ENCODE peak calls at places on chromosomes 3 and 15, in six cellular contexts. F, C, X, G, H and E are unnamed samples.

GRCh38 chr3:117788499-117788898 is 1078.9 kb downstream of the TUSC7 start:
- DNase-seq in F (no peak), C (no peak), X (no peak), G (no peak), H (no peak), E (no peak)

GRCh38 chr3:136068708-136069107 is 103.2 kb downstream of the PPP2R3A start:
- DNase-seq in F (peak; percentile 69), C (no peak), X (no peak), G (no peak), H (no peak), E (no peak)

GRCh38 chr15:50003786-50004334 is 115.2 kb downstream of the ATP8B4 start:
- DNase-seq in F (peak; percentile 94), C (peak; percentile 88), X (peak; percentile 75), G (peak; percentile 29), H (peak; percentile 92), E (no peak)

GRCh38 chr3:52136513-52136912 is 17.7 kb downstream of the POC1A start:
- DNase-seq in F (no peak), C (peak; percentile 67), X (no peak), G (no peak), H (no peak), E (no peak)

GRCh38 chr15:69979269-69979668 is 118.4 kb downstream of the TLE3 start:
- DNase-seq in F (peak; percentile 42), C (no peak), X (peak; percentile 26), G (no peak), H (peak; percentile 62), E (no peak)

GRCh38 chr15:63517614-63518013 is 13.2 kb downstream of the USP3 start:
- DNase-seq in F (no peak), C (no peak), X (no peak), G (no peak), H (no peak), E (no peak)

GRCh38 chr3:149936812-149937230 is 33.9 kb downstream of the PFN2 start:
- DNase-seq in F (peak; percentile 75), C (no peak), X (peak; percentile 51), G (peak; percentile 11), H (peak; percentile 56), E (no peak)

GRCh38 chr15:49323207-49323606 is 99.8 kb upstream of the FGF7 start:
- DNase-seq in F (no peak), C (no peak), X (no peak), G (no peak), H (no peak), E (no peak)

GRCh38 chr15:78448441-78449219 is 10.6 kb downstream of the IREB2 start:
- DNase-seq in F (no peak), C (no peak), X (no peak), G (no peak), H (no peak), E (no peak)

GRCh38 chr15:40436892-40437753 is 3.6 kb upstream of the BAHD1 start:
- DNase-seq in F (no peak), C (peak; percentile 35), X (peak; percentile 12), G (no peak), H (no peak), E (no peak)

GRCh38 chr3:2657971-2658370 is 452.2 kb downstream of the IL5RA start:
- DNase-seq in F (no peak), C (no peak), X (no peak), G (no peak), H (no peak), E (no peak)

GRCh38 chr3:102089904-102090492 is 240.7 kb downstream of the NFKBIZ start:
- DNase-seq in F (peak; percentile 81), C (no peak), X (no peak), G (no peak), H (peak; percentile 91), E (no peak)

GRCh38 chr15:97904196-97904572 is 56.3 kb upstream of the ARRDC4 start:
- DNase-seq in F (peak; percentile 56), C (peak; percentile 83), X (peak; percentile 49), G (no peak), H (peak; percentile 71), E (no peak)

GRCh38 chr3:139534992-139535879 is 4.3 kb downstream of the RBP1 start:
- DNase-seq in F (peak; percentile 36), C (peak; percentile 70), X (no peak), G (no peak), H (no peak), E (no peak)

GRCh38 chr15:58926823-58927222 is 6.7 kb downstream of the SLTM start:
- DNase-seq in F (no peak), C (no peak), X (no peak), G (no peak), H (no peak), E (no peak)

GRCh38 chr3:150370129-150370602 is 37.9 kb upstream of the TSC22D2 start:
- DNase-seq in F (peak; percentile 98), C (no peak), X (no peak), G (no peak), H (peak; percentile 95), E (no peak)

GRCh38 chr3:195583831-195584542 is at the start of gene APOD:
- DNase-seq in F (peak; percentile 75), C (peak; percentile 91), X (peak; percentile 16), G (no peak), H (peak; percentile 25), E (no peak)

GRCh38 chr3:183895296-183895695 is 10.6 kb upstream of the PARL start:
- DNase-seq in F (peak; percentile 72), C (no peak), X (peak; percentile 37), G (no peak), H (peak; percentile 46), E (no peak)

GRCh38 chr15:45187894-45188830 is at the start of gene SHF:
- DNase-seq in F (peak; percentile 9), C (peak; percentile 74), X (peak; percentile 92), G (peak; percentile 64), H (peak; percentile 18), E (no peak)

GRCh38 chr15:80929689-80930088 is 59.9 kb downstream of the MESD start:
- DNase-seq in F (no peak), C (no peak), X (no peak), G (no peak), H (no peak), E (no peak)

GRCh38 chr3:184687363-184688049 is 24.4 kb downstream of the MAGEF1 start:
- DNase-seq in F (no peak), C (peak; percentile 76), X (peak; percentile 10), G (no peak), H (no peak), E (no peak)

GRCh38 chr3:134931045-134931775 is 136.2 kb downstream of the EPHB1 start:
- DNase-seq in F (no peak), C (no peak), X (no peak), G (no peak), H (no peak), E (no peak)

GRCh38 chr3:123409443-123410148 is 39.3 kb downstream of the ADCY5 start:
- DNase-seq in F (no peak), C (no peak), X (no peak), G (no peak), H (peak; percentile 45), E (no peak)

GRCh38 chr15:31227954-31228542 is 98.6 kb upstream of the KLF13 start:
- DNase-seq in F (no peak), C (no peak), X (no peak), G (no peak), H (no peak), E (no peak)

GRCh38 chr3:13885704-13886010 is 5.8 kb upstream of the WNT7A start:
- DNase-seq in F (no peak), C (no peak), X (no peak), G (no peak), H (no peak), E (no peak)
- TF ChIP-seq CTCF in F (no peak), C (no peak), X (peak; percentile 5), G (peak; percentile 16), H (no peak), E (peak; percentile 20)

DNA sequence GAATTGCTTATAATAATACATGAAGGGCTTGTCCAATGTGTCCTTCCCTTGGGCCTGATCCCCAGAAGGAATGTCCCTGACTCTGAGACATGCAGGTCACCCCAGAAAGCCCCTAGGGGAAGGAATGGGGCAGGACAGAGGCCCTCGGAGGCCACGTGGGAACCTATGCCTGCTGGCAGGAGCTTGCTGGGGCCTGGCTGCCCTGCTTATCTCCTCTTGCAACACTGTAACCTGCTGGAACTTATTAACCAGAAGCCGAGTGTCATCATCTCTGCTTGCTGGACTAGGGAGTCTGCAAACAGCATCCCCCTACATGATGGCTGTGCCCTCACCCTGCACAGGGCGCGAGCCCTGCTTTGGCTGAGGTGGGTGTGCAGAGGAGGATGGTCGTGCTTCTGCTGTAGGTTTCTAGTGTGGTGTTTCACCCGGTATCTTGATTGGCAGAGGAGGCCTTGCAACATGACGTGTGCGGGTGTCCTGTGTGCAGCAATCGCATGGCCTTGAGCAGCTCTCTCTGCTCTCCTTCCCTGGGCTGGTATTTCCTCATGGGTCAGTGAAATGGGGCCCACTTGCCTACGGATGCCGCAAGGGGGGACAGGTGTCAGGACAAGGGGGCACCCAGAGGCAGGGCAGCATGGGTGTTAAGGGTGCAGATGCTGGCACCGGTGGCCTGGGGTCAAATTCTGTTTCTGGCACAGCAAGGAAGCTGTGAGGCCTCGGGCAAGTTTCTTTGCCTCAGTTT is 5.0 kb downstream of the CHST13 start:
- DNase-seq in F (peak; percentile 5), C (peak; percentile 31), X (no peak), G (no peak), H (peak; percentile 48), E (peak; percentile 65)
- TF ChIP-seq CTCF in F (no peak), C (no peak), X (no peak), G (no peak), H (no peak), E (no peak)

GRCh38 chr3:42830437-42831320 is 21.4 kb downstream of the ACKR2 start:
- DNase-seq in F (peak; percentile 48), C (no peak), X (no peak), G (no peak), H (peak; percentile 37), E (no peak)

GRCh38 chr3:42829628-42830436 is 20.6 kb downstream of the ACKR2 start:
- DNase-seq in F (no peak), C (no peak), X (no peak), G (no peak), H (no peak), E (no peak)

GRCh38 chr3:42829083-42829627 is 19.9 kb downstream of the ACKR2 start:
- DNase-seq in F (no peak), C (no peak), X (no peak), G (no peak), H (peak; percentile 29), E (no peak)

GRCh38 chr3:42827654-42828053 is 18.4 kb downstream of the ACKR2 start:
- DNase-seq in F (no peak), C (no peak), X (no peak), G (no peak), H (no peak), E (no peak)

GRCh38 chr3:42831321-42831713 is 22.1 kb downstream of the ACKR2 start:
- DNase-seq in F (peak; percentile 67), C (peak; percentile 69), X (peak; percentile 91), G (peak; percentile 60), H (peak; percentile 57), E (no peak)
- TF ChIP-seq CTCF in F (peak; percentile 77), C (peak; percentile 62), X (peak; percentile 70), G (peak; percentile 81), H (peak; percentile 42), E (peak; percentile 84)

DNA sequence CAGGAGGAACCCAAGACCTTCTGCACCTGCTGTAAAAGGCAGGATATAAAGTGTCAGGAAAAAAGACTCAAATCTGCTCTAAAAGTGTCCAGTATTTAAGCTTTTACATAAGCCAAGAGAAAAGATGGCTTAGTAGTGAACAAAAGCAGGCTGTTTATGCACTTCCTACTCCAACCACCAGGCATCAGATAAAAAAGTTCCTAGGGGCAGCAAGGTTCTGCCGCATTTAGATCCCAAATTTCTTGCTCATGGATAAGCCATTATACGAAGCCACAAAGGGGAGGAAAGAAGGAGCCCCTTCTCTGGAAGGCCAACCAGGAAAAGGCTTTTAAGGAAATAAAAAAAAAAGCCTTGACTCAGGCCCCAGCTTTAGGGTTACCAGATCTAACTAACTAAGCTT is 10.6 kb upstream of the SLC9C1 start:
- DNase-seq in F (peak; percentile 29), C (no peak), X (no peak), G (no peak), H (no peak), E (no peak)
- TF ChIP-seq CTCF in F (peak; percentile 43), C (peak; percentile 15), X (peak; percentile 11), G (peak; percentile 20), H (no peak), E (peak; percentile 68)